ENCODE peak calls at places on chromosomes 16 and 17, in four cellular contexts. B, Z, Q and A are unnamed samples.

GRCh38 chr17:65041518-65041917 is 15.0 kb downstream of the GNA13 start:
- DNase-seq in B (no peak), Z (no peak), Q (no peak), A (no peak)

GRCh38 chr17:66383353-66383752 is 80.9 kb downstream of the PRKCA start:
- DNase-seq in B (no peak), Z (no peak), Q (no peak), A (no peak)

GRCh38 chr16:75048051-75048450 is 49.2 kb downstream of the ZNRF1 start:
- DNase-seq in B (no peak), Z (no peak), Q (no peak), A (no peak)

GRCh38 chr16:57594531-57595031 is 33.8 kb upstream of the ADGRG1 start:
- DNase-seq in B (no peak), Z (no peak), Q (no peak), A (no peak)

GRCh38 chr17:76381633-76382304 is 2.6 kb upstream of the SPHK1 start:
- DNase-seq in B (no peak), Z (peak), Q (no peak), A (no peak)

GRCh38 chr17:28033972-28034714 is 8.3 kb upstream of the NLK start:
- DNase-seq in B (no peak), Z (no peak), Q (no peak), A (no peak)

GRCh38 chr17:31858647-31859486 is at the start of gene COPRS:
- DNase-seq in B (peak), Z (peak), Q (peak), A (peak)

GRCh38 chr17:74746922-74747321 is 1.5 kb upstream of the NHERF1 start:
- DNase-seq in B (no peak), Z (no peak), Q (peak), A (peak)

GRCh38 chr17:46818319-46818928 is at the start of gene WNT3:
- DNase-seq in B (no peak), Z (no peak), Q (peak), A (no peak)

GRCh38 chr16:12896562-12896961 is 4.8 kb upstream of the SHISA9 start:
- DNase-seq in B (no peak), Z (peak), Q (no peak), A (peak)

GRCh38 chr16:14527411-14528044 is 102.5 kb downstream of the PARN start:
- DNase-seq in B (no peak), Z (no peak), Q (no peak), A (no peak)

GRCh38 chr16:47493358-47494337 is 32.5 kb downstream of the PHKB start:
- DNase-seq in B (no peak), Z (no peak), Q (no peak), A (no peak)

GRCh38 chr17:47733414-47734288 is 615 bp downstream of the TBX21 start:
- DNase-seq in B (no peak), Z (no peak), Q (peak), A (no peak)

GRCh38 chr17:39636927-39637736 is at the start of gene STARD3:
- DNase-seq in B (peak), Z (peak), Q (peak), A (peak)